ENCODE peak calls at places on chromosomes 13 and 19, in seven cellular contexts. L is iPS DF 6.9, X is gastrocnemius medialis, O is AG04450, Q is pancreas, P is cardiac muscle cell, C is tibial nerve. D is an unnamed sample.

GRCh38 chr19:38815059-38816001 is 2.6 kb upstream of the LGALS4 start:
- DNase-seq in C (no peak), X (no peak), P (no peak), L (no peak), O (no peak), Q (no peak), D (no peak)

GRCh38 chr13:78192721-78193120 is 274.1 kb upstream of the EDNRB start:
- DNase-seq in C (no peak), O (peak; percentile 16), X (no peak), P (no peak), Q (no peak), L (no peak), D (no peak)

GRCh38 chr13:54980651-54981050 is 1952.0 kb downstream of the OLFM4 start:
- DNase-seq in L (no peak), C (no peak), O (no peak), P (no peak), X (no peak), Q (no peak), D (no peak)

GRCh38 chr13:42740753-42741152 is 40.6 kb upstream of the FAM216B start:
- DNase-seq in L (no peak), X (peak; percentile 23), Q (peak; percentile 43), C (no peak), O (no peak), P (no peak), D (no peak)

GRCh38 chr13:70964124-70964523 is 855.9 kb upstream of the KLHL1 start:
- DNase-seq in X (no peak), O (no peak), L (no peak), P (no peak), C (no peak), Q (no peak), D (no peak)

GRCh38 chr19:30263719-30264440 is 108.3 kb upstream of the ZNF536 start:
- DNase-seq in C (no peak), L (no peak), O (no peak), X (no peak), Q (no peak), P (no peak), D (no peak)

GRCh38 chr13:110716235-110716505 is 2.7 kb downstream of the ING1 start:
- DNase-seq in X (peak; percentile 80), C (peak; percentile 28), L (no peak), Q (no peak), O (no peak), P (peak; percentile 59), D (no peak)

GRCh38 chr19:34500656-34501120 is 19.1 kb downstream of the WTIP start:
- DNase-seq in Q (no peak), X (no peak), O (no peak), C (no peak), L (no peak), P (no peak), D (no peak)

GRCh38 chr13:40146586-40147240 is 491.3 kb downstream of the COG6 start:
- DNase-seq in X (no peak), L (no peak), Q (no peak), P (no peak), O (no peak), C (no peak), D (no peak)

GRCh38 chr13:106159295-106160195 is 375.9 kb downstream of the EFNB2 start:
- DNase-seq in P (no peak), Q (no peak), C (no peak), X (no peak), L (no peak), O (no peak), D (no peak)

GRCh38 chr13:75129331-75129730 is 352.6 kb downstream of the TBC1D4 start:
- DNase-seq in L (no peak), C (no peak), P (no peak), O (no peak), Q (no peak), X (no peak), D (no peak)

GRCh38 chr19:57587529-57587928 is 3.6 kb downstream of the ZIK1 start:
- DNase-seq in X (no peak), P (no peak), C (no peak), L (no peak), Q (no peak), O (peak; percentile 15), D (no peak)
- H3K9me3 ChIP-seq in X (peaks cover 32% of the 10 kb centered on the region), P (no peaks in the 10 kb centered on the region), C (peaks cover 92% of the 10 kb centered on the region), L (peaks cover 6% of the 10 kb centered on the region), Q (no peaks in the 10 kb centered on the region), O (peaks cover 77% of the 10 kb centered on the region), D (peaks cover 60% of the 10 kb centered on the region)

GRCh38 chr19:42198676-42199439 is 18.6 kb downstream of the DEDD2 start:
- DNase-seq in X (no peak), O (no peak), P (no peak), Q (no peak), C (no peak), L (no peak), D (no peak)
- H3K4me3 ChIP-seq in X (no peak overlapping the region), O (no peak overlapping the region), P (no peak overlapping the region), Q (no peak overlapping the region), C (no peak overlapping the region), L (no peak overlapping the region), D (peak overlapping the region; percentile 28)

GRCh38 chr19:58355891-58356235 is 2.6 kb upstream of the A1BG start:
- DNase-seq in P (no peak), C (no peak), Q (no peak), O (no peak), X (no peak), L (no peak), D (no peak)

GRCh38 chr19:58353717-58354477 is 605 bp upstream of the A1BG start:
- DNase-seq in P (no peak), L (no peak), O (no peak), X (no peak), C (no peak), Q (no peak), D (no peak)

GRCh38 chr19:58356236-58356970 is 3.1 kb upstream of the A1BG start:
- DNase-seq in L (no peak), O (no peak), Q (no peak), C (no peak), P (no peak), X (no peak), D (no peak)

GRCh38 chr19:58354478-58355030 is 1.3 kb upstream of the A1BG start:
- DNase-seq in O (no peak), Q (no peak), C (no peak), X (no peak), P (no peak), L (no peak), D (no peak)

GRCh38 chr19:58355215-58355796 is 2.0 kb upstream of the A1BG start:
- DNase-seq in C (no peak), O (no peak), L (no peak), Q (no peak), X (no peak), P (no peak), D (no peak)
- H3K9me3 ChIP-seq in C (peaks cover 5% of the 10 kb centered on the region), O (peaks cover 29% of the 10 kb centered on the region), L (no peaks in the 10 kb centered on the region), Q (no peaks in the 10 kb centered on the region), X (no peaks in the 10 kb centered on the region), P (no peaks in the 10 kb centered on the region), D (no peaks in the 10 kb centered on the region)

DNA sequence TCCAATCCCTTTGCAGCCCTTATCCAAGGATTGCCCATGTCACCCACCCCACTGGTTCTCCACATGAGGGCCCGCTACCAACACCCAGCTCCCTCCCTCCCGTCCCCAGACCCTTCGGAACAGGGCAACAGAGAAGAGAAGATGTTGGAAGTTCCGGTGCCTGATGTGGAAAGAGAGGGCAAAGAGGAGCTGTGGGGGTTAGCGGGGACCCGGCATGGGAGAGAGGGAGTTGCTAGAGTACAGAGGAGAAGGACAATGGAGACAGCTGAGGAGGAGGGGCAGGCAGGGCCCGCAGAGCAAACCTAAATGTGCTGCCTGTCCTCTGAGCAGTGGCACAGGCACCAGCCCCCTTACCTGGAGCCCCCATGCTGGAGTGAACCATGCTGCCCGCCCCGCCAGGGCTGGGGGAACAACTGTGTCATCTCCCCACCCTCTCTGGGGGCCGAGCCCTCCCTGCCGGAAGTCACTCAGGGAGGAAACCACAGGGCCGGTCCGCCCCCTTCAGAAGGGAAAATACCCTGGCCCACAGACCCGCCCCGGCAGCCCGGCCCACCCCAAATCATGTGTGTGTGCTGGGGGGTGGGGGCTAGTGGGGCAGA is at the start of gene POU2F2:
- DNase-seq in C (no peak), X (peak; percentile 21), L (no peak), Q (no peak), O (no peak), P (no peak), D (no peak)
- H3K4me3 ChIP-seq in C (no peak within 1 kb of the TSS), X (peak within 1 kb of the TSS; percentile 31), L (peak within 1 kb of the TSS; percentile 39), Q (peak within 1 kb of the TSS; percentile 21), O (peak within 1 kb of the TSS; percentile 60), P (no peak within 1 kb of the TSS), D (peak within 1 kb of the TSS; percentile 64)

GRCh38 chr19:58118979-58119733 is 21.1 kb upstream of the ZSCAN18 start:
- DNase-seq in P (no peak), L (no peak), C (no peak), O (no peak), Q (no peak), X (no peak), D (no peak)

GRCh38 chr19:58123354-58123753 is 25.3 kb upstream of the ZSCAN18 start:
- DNase-seq in C (no peak), P (no peak), L (no peak), X (no peak), Q (no peak), O (no peak), D (no peak)

DNA sequence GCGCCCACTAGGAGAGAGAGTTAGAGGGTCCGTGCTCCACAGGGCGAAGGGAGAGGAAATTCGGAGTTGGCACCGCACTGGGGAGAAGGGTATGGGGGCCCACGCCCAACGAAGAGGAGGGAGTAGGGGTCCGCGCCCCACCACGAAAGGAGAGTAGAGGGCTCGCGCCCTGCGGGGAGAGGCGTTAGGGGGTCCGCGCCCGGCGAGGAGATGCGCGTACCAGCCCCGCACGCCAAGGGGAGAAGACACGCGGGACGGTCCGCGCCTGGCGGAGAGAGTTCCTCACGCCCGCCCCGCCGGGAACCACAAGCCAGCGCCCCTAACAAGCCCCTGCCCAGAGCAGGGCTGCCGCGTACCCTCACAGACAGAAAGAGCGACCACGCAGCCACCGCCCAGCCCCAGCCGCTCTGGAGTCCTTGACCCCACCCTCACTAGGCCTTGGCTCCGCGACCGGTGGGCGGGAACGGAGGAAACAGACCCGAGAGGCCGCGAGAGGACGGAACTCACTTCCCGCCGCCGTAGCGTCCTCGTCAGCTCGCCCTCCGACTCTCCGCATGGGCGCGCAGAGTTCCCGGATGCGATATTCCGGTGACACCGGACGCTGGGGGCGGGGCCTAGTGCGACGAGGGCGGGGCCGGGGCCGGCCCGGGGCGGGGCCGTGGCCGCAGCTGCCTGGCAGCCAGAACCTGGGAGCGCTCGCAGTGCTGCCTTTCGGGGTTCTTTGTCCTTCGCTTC is 20.0 kb upstream of the ZSCAN18 start:
- DNase-seq in O (no peak), L (no peak), C (no peak), P (no peak), X (no peak), Q (no peak), D (no peak)
- H3K9me3 ChIP-seq in O (peaks cover 65% of the 10 kb centered on the region), L (peaks cover 9% of the 10 kb centered on the region), C (peaks cover 97% of the 10 kb centered on the region), P (peaks cover 5% of the 10 kb centered on the region), X (peaks cover 48% of the 10 kb centered on the region), Q (peaks cover 6% of the 10 kb centered on the region), D (peaks cover 72% of the 10 kb centered on the region)

DNA sequence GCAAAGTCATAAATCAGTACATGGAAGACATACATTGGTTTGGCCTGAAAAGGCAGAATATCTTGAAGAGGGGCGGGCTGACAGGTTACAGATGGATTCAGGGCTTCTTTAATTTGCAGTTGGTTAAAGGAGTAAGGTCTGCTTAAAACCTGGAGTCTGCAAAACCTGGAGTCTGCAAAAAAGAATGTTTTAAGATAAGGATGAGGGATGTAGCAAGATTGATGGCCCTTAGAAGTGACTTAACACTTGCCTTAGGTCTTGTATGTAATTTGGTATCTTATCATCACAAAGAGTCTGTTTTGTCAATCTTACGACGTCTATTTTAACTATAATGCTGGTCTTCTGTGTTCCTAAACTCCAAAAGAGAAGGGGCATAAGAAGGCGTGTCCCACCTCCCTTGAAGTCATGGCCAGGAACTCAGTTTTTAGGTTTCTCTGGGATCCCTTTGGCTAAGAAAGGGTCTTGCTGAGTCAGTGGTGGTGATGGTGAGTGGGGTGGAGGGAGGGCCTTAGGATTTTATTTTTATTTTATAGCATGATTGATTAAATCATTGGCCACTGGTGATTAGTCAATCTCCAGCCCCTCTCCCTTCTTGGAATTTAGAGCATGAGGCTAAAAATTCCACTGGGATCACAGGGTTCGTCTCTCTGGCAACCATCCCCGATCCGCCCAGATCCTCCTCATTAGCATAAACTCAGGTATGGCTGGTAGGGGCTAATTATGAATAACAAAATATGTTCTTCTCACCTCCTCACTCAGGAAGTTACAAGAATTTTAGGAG is 10.1 kb upstream of the HAS1 start:
- DNase-seq in L (no peak), P (no peak), O (no peak), X (no peak), C (no peak), Q (no peak), D (no peak)
- H3K4me3 ChIP-seq in L (no peak overlapping the region), P (no peak overlapping the region), O (no peak overlapping the region), X (no peak overlapping the region), C (no peak overlapping the region), Q (no peak overlapping the region), D (no peak overlapping the region)